ENCODE peak calls at places on chromosomes 11 and 22, in four cellular contexts. M is uterus, P is sigmoid colon, B is dorsolateral prefrontal cortex. Y is an unnamed sample.

GRCh38 chr11:27100534-27100933 is 59.9 kb downstream of the BBOX1 start:
- DNase-seq in M (no peak), P (no peak), B (no peak), Y (no peak)

GRCh38 chr22:45934659-45935341 is 42.2 kb downstream of the WNT7B start:
- DNase-seq in M (no peak), P (no peak), B (peak), Y (no peak)

GRCh38 chr11:6319879-6320410 is 356 bp downstream of the CAVIN3 start:
- DNase-seq in P (peak), M (peak), B (no peak), Y (peak)

GRCh38 chr11:25357133-25357532 is 860.3 kb downstream of the LUZP2 start:
- DNase-seq in B (no peak), M (no peak), P (no peak), Y (no peak)

GRCh38 chr11:119323532-119324033 is 6.7 kb upstream of the MCAM start:
- DNase-seq in B (peak), M (peak), P (peak), Y (peak)

GRCh38 chr11:68974421-68975194 is 6.2 kb downstream of the MRGPRD start:
- DNase-seq in M (no peak), P (peak), B (no peak), Y (no peak)

GRCh38 chr11:15884792-15885540 is 471.4 kb downstream of the SOX6 start:
- DNase-seq in B (no peak), P (no peak), M (no peak), Y (peak)

GRCh38 chr11:44744160-44744559 is 17.4 kb downstream of the TSPAN18 start:
- DNase-seq in M (no peak), B (no peak), P (peak), Y (no peak)

GRCh38 chr22:38477515-38477914 is 9.6 kb downstream of the KDELR3 start:
- DNase-seq in M (no peak), B (no peak), P (no peak), Y (no peak)

GRCh38 chr22:26547426-26547825 is 35.2 kb upstream of the TFIP11 start:
- DNase-seq in B (no peak), P (no peak), M (no peak), Y (no peak)

GRCh38 chr11:2089536-2090165 is 49.5 kb downstream of the IGF2 start:
- DNase-seq in P (peak), B (peak), M (no peak), Y (no peak)

GRCh38 chr11:60982184-60982583 is 10.7 kb downstream of the CD6 start:
- DNase-seq in B (no peak), M (no peak), P (no peak), Y (no peak)

GRCh38 chr22:38947321-38948112 is 9.9 kb upstream of the APOBEC3A start:
- DNase-seq in M (no peak), P (peak), B (no peak), Y (no peak)

DNA sequence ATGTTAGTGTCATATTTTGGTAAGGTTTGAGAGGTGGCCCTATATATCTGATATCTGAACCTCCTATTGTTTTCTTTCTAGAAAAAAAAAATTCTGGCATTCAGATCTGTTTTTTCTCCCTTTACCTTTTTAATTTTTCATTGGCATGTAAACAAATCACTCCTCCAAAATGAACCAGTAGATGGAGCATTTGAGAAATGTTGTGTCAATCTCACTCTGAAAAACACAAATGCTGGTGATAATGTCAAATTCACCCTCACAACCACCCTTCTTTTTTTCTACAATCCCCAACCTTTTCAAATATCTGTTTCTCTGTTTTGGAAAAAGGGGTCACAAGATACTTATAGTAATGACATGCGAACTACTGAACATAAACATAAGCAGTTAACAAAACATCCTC is 9.1 kb downstream of the GUCY1A2 start:
- DNase-seq in M (no peak), B (no peak), P (no peak), Y (no peak)
- TF ChIP-seq CTCF in M (no peak), B (no peak), P (no peak), Y (no peak)

GRCh38 chr11:117221775-117222517 is 9.9 kb downstream of the PCSK7 start:
- DNase-seq in M (peak), B (no peak), P (peak), Y (peak)
- TF ChIP-seq CTCF in M (peak), B (no peak), P (no peak), Y (no peak)

DNA sequence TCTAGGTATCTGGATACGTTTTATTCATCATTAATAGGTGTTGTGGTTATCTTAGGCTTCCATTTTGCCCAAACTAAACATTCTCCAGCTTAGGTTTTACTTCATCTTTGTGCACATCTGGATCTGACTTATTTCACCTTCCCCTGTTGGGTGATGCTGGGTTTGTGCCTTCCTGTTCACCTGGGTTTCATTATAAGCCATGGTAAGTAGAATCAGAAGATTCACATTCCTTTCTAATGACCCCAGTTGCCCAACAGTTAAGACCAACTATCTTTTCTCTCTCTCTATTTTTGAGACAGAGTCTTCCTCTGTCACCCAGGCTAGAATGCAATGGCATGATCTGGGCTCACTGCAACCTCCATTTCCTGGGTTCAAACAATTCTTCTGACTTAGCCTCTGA is 44.6 kb downstream of the LMO2 start:
- DNase-seq in P (no peak), B (no peak), M (no peak), Y (no peak)
- TF ChIP-seq CTCF in P (no peak), B (no peak), M (no peak), Y (no peak)

DNA sequence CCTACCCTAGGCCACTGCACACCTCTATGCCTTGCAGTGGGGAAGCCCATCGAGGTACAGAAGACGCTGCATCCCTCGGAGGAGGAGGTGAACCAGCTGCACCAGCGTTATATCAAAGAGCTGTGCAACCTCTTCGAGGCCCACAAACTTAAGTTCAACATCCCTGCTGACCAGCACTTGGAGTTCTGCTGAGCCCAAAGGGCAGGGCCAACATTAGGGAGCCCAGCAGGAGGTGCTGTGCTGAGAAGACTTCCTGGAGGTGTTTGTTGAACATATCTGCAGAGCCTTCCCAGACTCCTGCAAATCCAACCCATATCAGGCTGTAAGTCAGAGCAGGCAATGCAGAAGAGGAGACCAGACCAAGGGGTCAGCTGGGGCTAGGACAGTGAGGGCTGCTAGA is 13.5 kb downstream of the MOGAT2 start:
- DNase-seq in P (no peak), B (no peak), M (no peak), Y (no peak)
- TF ChIP-seq CTCF in P (no peak), B (no peak), M (no peak), Y (no peak)

Y was measured in nephron progenitor cell.